ENCODE peak calls at places on chromosomes 16 and 17, in six cellular contexts. C is A549; B is activated CD4-positive, alpha-beta memory T cell treated with anti-CD3 and anti-CD28 coated beads, Interleukin-2, amount 10 ng/mL, durations not matched to agents 7 days and 5 days; H is aorta; R is B cell; I is activated CD8-positive, alpha-beta T cell treated with anti-CD3 and anti-CD28 coated beads, Interleukin-2, amount 10 ng/mL, durations not matched to agents 7 days and 5 days. Y is an unnamed sample.

GRCh38 chr17:63405741-63406261 is 40.3 kb downstream of the CYB561 start:
- DNase-seq in I (no peak), B (no peak), H (no peak), R (peak; percentile 52), C (peak; percentile 63), Y (no peak)

GRCh38 chr17:2710075-2710803 is 1.3 kb downstream of the CLUH start:
- DNase-seq in H (no peak), B (no peak), R (no peak), C (no peak), I (no peak), Y (no peak)

GRCh38 chr17:38715216-38715943 is 10.3 kb downstream of the MLLT6 start:
- DNase-seq in C (no peak), H (no peak), I (no peak), R (no peak), B (no peak), Y (no peak)

GRCh38 chr17:11925271-11926021 is 71.8 kb downstream of the ZNF18 start:
- DNase-seq in B (no peak), H (no peak), R (no peak), I (no peak), C (no peak), Y (no peak)

GRCh38 chr17:42275527-42276358 is 448 bp downstream of the STAT5B start:
- DNase-seq in I (peak; percentile 40), C (no peak), B (peak; percentile 37), H (peak; percentile 45), R (no peak), Y (peak; percentile 71)

GRCh38 chr16:51553314-51553713 is 402.2 kb upstream of the SALL1 start:
- DNase-seq in H (no peak), R (no peak), I (no peak), B (no peak), C (no peak), Y (no peak)

GRCh38 chr17:18382441-18383078 is 5.0 kb downstream of the EVPLL start:
- DNase-seq in C (no peak), B (no peak), R (no peak), H (no peak), I (no peak), Y (no peak)

GRCh38 chr16:19926449-19927390 is 42.1 kb upstream of the GPRC5B start:
- DNase-seq in I (no peak), B (no peak), H (no peak), C (no peak), R (no peak), Y (no peak)

GRCh38 chr17:6554871-6555330 is 1.5 kb downstream of the PITPNM3 start:
- DNase-seq in C (no peak), H (no peak), R (no peak), I (no peak), B (no peak), Y (no peak)

GRCh38 chr16:57536306-57537193 is at the start of gene CCDC102A:
- DNase-seq in R (peak; percentile 75), B (peak; percentile 41), C (no peak), H (peak; percentile 65), I (peak; percentile 59), Y (no peak)

GRCh38 chr16:77596243-77596642 is 126.1 kb upstream of the NUDT7 start:
- DNase-seq in C (no peak), B (no peak), I (no peak), R (no peak), H (no peak), Y (no peak)

GRCh38 chr16:86398622-86399021 is 111.7 kb upstream of the FOXF1 start:
- DNase-seq in C (no peak), H (no peak), I (no peak), B (no peak), R (no peak), Y (no peak)

GRCh38 chr17:7445011-7445927 is at the start of gene CHRNB1:
- DNase-seq in C (peak; percentile 71), H (peak; percentile 87), R (peak; percentile 63), B (peak; percentile 34), I (peak; percentile 70), Y (peak; percentile 93)

GRCh38 chr17:76452646-76453430 is at the start of gene UBE2O:
- DNase-seq in H (peak; percentile 92), I (peak; percentile 95), B (peak; percentile 94), R (peak; percentile 96), C (peak; percentile 96), Y (peak; percentile 95)

Y was measured in Right ventricle myocardium inferior.